ENCODE peak calls at places on chromosomes 12 and 14, in seven cellular contexts. U, P, X, J, E, M and C are unnamed samples.

GRCh38 chr14:40417777-40418401 is 985.7 kb upstream of the FBXO33 start:
- DNase-seq in M (no peak), J (no peak), U (peak; percentile 1), X (peak; percentile 80), E (no peak), P (no peak), C (peak; percentile 3)

GRCh38 chr12:70292017-70292776 is 49.0 kb downstream of the CNOT2 start:
- DNase-seq in E (no peak), P (no peak), U (no peak), X (peak; percentile 79), J (no peak), M (no peak), C (no peak)

GRCh38 chr12:51819851-51820720 is 28.4 kb downstream of the FIGNL2 start:
- DNase-seq in U (peak; percentile 67), J (no peak), E (no peak), P (no peak), X (no peak), M (peak; percentile 63), C (no peak)

GRCh38 chr14:37936971-37937370 is 270.7 kb upstream of the SSTR1 start:
- DNase-seq in U (no peak), E (no peak), J (no peak), X (no peak), P (no peak), M (no peak), C (no peak)

GRCh38 chr12:27530157-27530922 is 6.3 kb downstream of the PPFIBP1 start:
- DNase-seq in X (peak; percentile 41), P (no peak), M (no peak), U (no peak), E (no peak), J (no peak), C (no peak)

GRCh38 chr14:61894452-61895077 is 132.3 kb downstream of the SNAPC1 start:
- DNase-seq in P (peak; percentile 58), M (peak; percentile 35), E (peak; percentile 16), U (peak; percentile 69), J (no peak), X (peak; percentile 69), C (peak; percentile 23)

GRCh38 chr12:124544311-124544970 is 23.0 kb downstream of the NCOR2 start:
- DNase-seq in J (no peak), X (no peak), P (no peak), M (no peak), E (no peak), U (no peak), C (no peak)

GRCh38 chr14:29773990-29774389 is 153.7 kb downstream of the PRKD1 start:
- DNase-seq in M (no peak), P (no peak), X (no peak), J (no peak), E (no peak), U (no peak), C (no peak)

GRCh38 chr14:26528415-26529182 is 69.2 kb downstream of the NOVA1 start:
- DNase-seq in U (no peak), X (no peak), M (no peak), J (peak; percentile 71), P (no peak), E (no peak), C (no peak)

GRCh38 chr12:124558298-124558697 is 9.1 kb downstream of the NCOR2 start:
- DNase-seq in X (no peak), E (no peak), P (no peak), M (no peak), U (no peak), J (no peak), C (no peak)

GRCh38 chr12:80598004-80598606 is 109.3 kb upstream of the MYF6 start:
- DNase-seq in M (no peak), X (peak; percentile 35), U (no peak), E (peak; percentile 20), J (no peak), P (no peak), C (no peak)

GRCh38 chr14:105143451-105144230 is 24.9 kb downstream of the JAG2 start:
- DNase-seq in M (no peak), P (no peak), E (no peak), J (peak; percentile 43), X (no peak), U (no peak), C (no peak)

DNA sequence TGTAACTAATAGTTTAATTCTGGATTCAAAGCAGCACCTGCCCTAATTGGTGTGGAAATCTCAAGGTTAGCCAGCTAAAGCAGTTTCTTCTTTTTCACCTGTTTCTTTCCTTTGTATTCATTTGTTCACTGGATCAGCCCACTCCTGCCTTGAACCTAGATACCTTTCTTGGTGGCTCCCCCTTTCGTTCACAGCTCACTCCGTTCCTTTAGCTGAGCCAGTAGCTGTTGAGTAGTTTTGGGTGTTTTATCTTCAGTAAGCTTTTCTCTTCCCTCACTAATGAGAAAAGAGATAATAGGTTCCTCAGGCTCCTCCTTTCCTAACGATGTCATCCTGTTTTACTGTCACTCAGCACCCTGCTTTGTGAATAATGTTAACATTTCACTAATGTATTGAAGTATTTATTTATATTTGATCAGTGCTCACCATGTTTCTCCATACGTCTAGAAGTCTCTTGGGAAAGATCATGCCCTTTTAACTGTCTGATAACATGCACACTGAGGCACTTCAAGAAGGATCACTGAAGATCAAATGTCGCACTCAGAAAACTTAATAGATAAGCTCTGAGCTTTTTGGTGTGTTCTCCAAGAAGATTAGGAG is 121.1 kb downstream of the TGFB3 start:
- DNase-seq in J (no peak), E (no peak), P (no peak), M (no peak), X (peak; percentile 74), U (no peak), C (no peak)
- H3K27ac ChIP-seq in J (no peak overlapping the region), E (no peak overlapping the region), P (no peak overlapping the region), M (peak overlapping the region; percentile 17), X (no peak overlapping the region), U (no peak overlapping the region), C (no peak overlapping the region)

GRCh38 chr14:96268426-96269358 is 12.7 kb downstream of the BDKRB1 start:
- DNase-seq in E (peak; percentile 88), M (peak; percentile 11), P (no peak), X (no peak), U (peak; percentile 82), J (no peak), C (no peak)

GRCh38 chr14:96269359-96269710 is 13.3 kb downstream of the BDKRB1 start:
- DNase-seq in J (no peak), X (no peak), U (no peak), P (no peak), E (no peak), M (no peak), C (no peak)

GRCh38 chr14:96267336-96267735 is 11.3 kb downstream of the BDKRB1 start:
- DNase-seq in J (no peak), U (no peak), P (no peak), M (peak; percentile 14), X (peak; percentile 25), E (peak; percentile 69), C (no peak)

GRCh38 chr14:96265387-96265786 is 9.4 kb downstream of the BDKRB1 start:
- DNase-seq in J (no peak), X (no peak), E (no peak), M (no peak), U (no peak), P (no peak), C (no peak)

GRCh38 chr14:96267916-96268315 is 11.9 kb downstream of the BDKRB1 start:
- DNase-seq in M (no peak), J (no peak), X (no peak), E (no peak), U (no peak), P (no peak), C (no peak)
- H3K27ac ChIP-seq in M (no peak overlapping the region), J (no peak overlapping the region), X (no peak overlapping the region), E (peak overlapping the region; percentile 89), U (peak overlapping the region; percentile 82), P (no peak overlapping the region), C (no peak overlapping the region)

DNA sequence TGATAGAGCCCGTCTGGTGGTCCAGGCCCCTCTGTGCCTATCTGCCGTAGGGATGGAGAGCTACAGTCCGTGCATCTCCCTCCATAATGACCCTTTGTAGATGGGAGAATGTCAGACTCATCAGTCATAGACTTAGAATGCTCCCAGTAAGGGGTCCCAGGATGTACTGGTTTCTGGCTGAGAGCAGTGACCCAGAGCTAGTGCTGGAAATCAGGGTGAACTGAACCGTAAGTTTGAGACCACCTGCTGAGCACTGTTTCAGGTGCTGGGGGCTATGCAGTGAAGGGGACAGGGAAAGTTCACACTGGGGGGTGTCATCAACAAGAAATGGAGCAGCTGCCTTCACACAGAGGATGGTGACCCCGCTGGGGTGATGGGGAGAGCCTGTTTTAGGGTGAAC is 34.1 kb downstream of the SLC6A12 start:
- DNase-seq in J (no peak), M (no peak), U (no peak), P (no peak), E (no peak), X (no peak), C (no peak)
- H3K27ac ChIP-seq in J (no peak overlapping the region), M (no peak overlapping the region), U (no peak overlapping the region), P (no peak overlapping the region), E (no peak overlapping the region), X (no peak overlapping the region), C (no peak overlapping the region)

GRCh38 chr12:48157889-48158370 is 615 bp upstream of the ASB8 start:
- DNase-seq in M (no peak), E (no peak), U (no peak), P (no peak), J (no peak), X (no peak), C (no peak)
- H3K27ac ChIP-seq in M (peak overlapping the region; percentile 68), E (no peak overlapping the region), U (peak overlapping the region; percentile 70), P (peak overlapping the region; percentile 87), J (peak overlapping the region; percentile 94), X (no peak overlapping the region), C (peak overlapping the region; percentile 85)